ENCODE peak calls at places on chromosomes 7 and 10, in four cellular contexts. T is Panc1, E is HCT116, K is HepG2. Q is an unnamed sample.

GRCh38 chr7:141076377-141076776 is 2.5 kb downstream of the TMEM178B start:
- DNase-seq in E (no peak), T (no peak), K (no peak), Q (no peak)

GRCh38 chr10:103580011-103580410 is 86.5 kb downstream of the NEURL1 start:
- DNase-seq in E (no peak), K (no peak), T (no peak), Q (peak)

GRCh38 chr10:113922787-113923570 is 68.5 kb downstream of the NHLRC2 start:
- DNase-seq in E (no peak), T (no peak), K (no peak), Q (no peak)

GRCh38 chr7:154928136-154929005 is 74.6 kb downstream of the PAXIP1 start:
- DNase-seq in K (peak), T (peak), E (peak), Q (peak)

GRCh38 chr10:30155401-30155800 is 96.0 kb upstream of the JCAD start:
- DNase-seq in K (no peak), E (no peak), T (no peak), Q (no peak)

GRCh38 chr10:30738416-30738815 is 108.9 kb upstream of the LYZL2 start:
- DNase-seq in K (no peak), T (no peak), E (no peak), Q (no peak)

GRCh38 chr7:35967366-35968139 is 166.7 kb downstream of the SEPTIN7 start:
- DNase-seq in K (no peak), T (no peak), E (no peak), Q (no peak)

GRCh38 chr7:143318661-143319060 is 2.8 kb downstream of the CLCN1 start:
- DNase-seq in E (no peak), K (peak), T (no peak), Q (no peak)

GRCh38 chr7:149245744-149246143 is 6.3 kb downstream of the ZNF212 start:
- DNase-seq in T (no peak), K (no peak), E (no peak), Q (no peak)

GRCh38 chr10:132746801-132747625 is 38.9 kb downstream of the NKX6-2 start:
- DNase-seq in E (no peak), T (no peak), K (no peak), Q (no peak)

GRCh38 chr7:91247497-91247896 is 16.7 kb upstream of the FZD1 start:
- DNase-seq in K (no peak), E (no peak), T (no peak), Q (no peak)

GRCh38 chr10:131818510-131819234 is 82.1 kb upstream of the PPP2R2D start:
- DNase-seq in T (no peak), K (no peak), E (no peak), Q (no peak)

GRCh38 chr7:74480861-74481417 is 27.2 kb downstream of the GTF2IRD1 start:
- DNase-seq in E (no peak), K (no peak), T (no peak), Q (no peak)

GRCh38 chr10:26807532-26807931 is 53.2 kb downstream of the ABI1 start:
- DNase-seq in T (no peak), E (no peak), K (no peak), Q (no peak)

GRCh38 chr10:86346794-86347665 is 19.6 kb downstream of the GRID1 start:
- DNase-seq in K (no peak), T (no peak), E (no peak), Q (no peak)

GRCh38 chr7:24169077-24169624 is 114.8 kb upstream of the NPY start:
- DNase-seq in E (no peak), K (no peak), T (no peak), Q (no peak)

GRCh38 chr10:71713135-71714040 is 6.2 kb downstream of the C10orf105 start:
- DNase-seq in T (no peak), E (no peak), K (no peak), Q (no peak)

GRCh38 chr10:71396084-71396713 is 521 bp upstream of the CDH23 start:
- DNase-seq in K (no peak), T (no peak), E (no peak), Q (peak)

GRCh38 chr7:1566687-1567081 is 3.1 kb downstream of the PSMG3 start:
- DNase-seq in E (no peak), K (no peak), T (no peak), Q (no peak)
- TF ChIP-seq TCF7L2 in E (no peak), K (no peak), T (no peak), Q (no peak)

DNA sequence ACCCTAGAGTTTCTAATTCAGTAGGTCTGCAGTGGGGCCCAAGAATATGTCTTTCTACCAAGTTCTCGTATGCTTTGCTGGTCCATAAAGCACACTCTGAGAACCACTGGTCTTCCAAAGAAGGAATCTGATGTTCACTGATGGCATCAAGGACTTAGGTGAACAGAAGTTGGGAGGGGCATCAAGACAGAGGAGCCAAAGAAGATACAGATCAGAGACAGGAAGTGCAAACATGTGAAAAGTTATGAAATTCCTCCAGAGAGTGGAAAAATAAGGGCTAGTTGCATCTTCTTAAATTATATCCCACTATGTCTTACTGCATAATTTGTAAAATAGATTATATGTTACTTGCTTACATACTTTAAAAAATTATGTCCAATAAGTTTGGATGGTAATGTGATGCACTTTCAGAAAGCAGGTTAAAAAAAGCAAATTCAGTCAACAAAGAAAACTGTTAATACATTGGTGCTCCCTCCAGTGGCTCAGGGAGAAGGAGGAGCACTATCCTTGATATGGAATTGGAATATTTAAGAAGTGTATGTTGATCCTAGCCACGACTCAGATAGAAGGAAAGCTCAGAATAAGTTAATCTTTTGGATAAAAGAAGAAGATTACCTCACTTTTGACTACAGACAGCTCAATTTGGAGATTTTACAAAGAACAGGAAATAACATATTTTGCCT is 35.8 kb downstream of the CREB3L2 start:
- DNase-seq in T (no peak), E (no peak), K (no peak), Q (no peak)
- TF ChIP-seq TCF7L2 in T (no peak), E (no peak), K (no peak), Q (no peak)

GRCh38 chr7:2409745-2410414 is 6.5 kb downstream of the CHST12 start:
- DNase-seq in K (no peak), T (no peak), E (no peak), Q (no peak)
- TF ChIP-seq TCF7L2 in K (no peak), T (no peak), E (no peak), Q (no peak)

GRCh38 chr10:13439771-13440708 is 88.8 kb downstream of the BEND7 start:
- DNase-seq in E (no peak), T (no peak), K (peak), Q (peak)
- TF ChIP-seq TCF7L2 in E (no peak), T (no peak), K (no peak), Q (no peak)

GRCh38 chr7:117188949-117189348 is 133.9 kb downstream of the WNT2 start:
- DNase-seq in T (no peak), K (no peak), E (no peak), Q (no peak)
- TF ChIP-seq TCF7L2 in T (no peak), K (no peak), E (no peak), Q (no peak)

GRCh38 chr7:40805361-40805760 is 670.6 kb downstream of the SUGCT start:
- DNase-seq in T (no peak), E (no peak), K (no peak), Q (no peak)
- TF ChIP-seq TCF7L2 in T (no peak), E (no peak), K (no peak), Q (no peak)

DNA sequence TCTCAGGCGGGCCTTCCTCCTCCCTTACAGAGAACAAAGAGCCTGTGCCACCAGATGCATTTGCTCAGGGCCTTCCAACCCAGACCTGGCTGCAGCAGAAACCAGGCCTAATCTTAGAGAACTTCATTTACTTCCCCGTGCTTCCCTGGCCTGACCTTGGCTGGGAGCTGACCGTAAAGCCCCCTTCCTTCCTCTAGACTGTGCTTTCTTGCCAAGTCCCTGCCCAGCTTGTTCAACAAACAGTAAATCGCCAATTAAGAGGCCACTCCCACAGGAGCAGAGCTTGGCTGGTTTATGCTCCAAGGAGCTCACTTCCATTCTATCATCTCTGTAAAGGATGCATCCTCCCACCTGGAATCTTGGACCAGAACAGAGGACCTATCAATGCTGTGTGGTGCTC is 110.9 kb downstream of the COL13A1 start:
- DNase-seq in E (no peak), T (no peak), K (no peak), Q (no peak)
- TF ChIP-seq TCF7L2 in E (no peak), T (no peak), K (no peak), Q (no peak)

DNA sequence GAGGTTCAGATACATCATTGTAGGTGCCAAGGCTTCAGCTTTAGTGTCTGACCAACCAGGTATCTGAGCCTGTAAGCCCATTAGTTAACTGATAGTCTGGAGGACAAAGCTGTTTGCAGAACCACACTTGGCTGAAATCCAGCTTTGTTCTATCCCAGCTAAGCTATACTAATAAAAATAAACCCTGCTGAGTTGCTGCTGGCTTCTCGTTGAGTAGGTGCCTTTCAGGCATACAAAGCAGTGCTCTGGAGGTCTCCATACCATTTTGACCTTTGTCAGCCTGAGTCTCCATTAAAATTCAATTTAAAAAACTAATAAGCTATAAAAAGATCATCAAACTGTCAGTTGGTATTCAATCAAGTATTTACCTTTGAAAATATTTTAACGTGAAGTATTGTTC is 22.0 kb downstream of the CDCA7L start:
- DNase-seq in K (no peak), E (no peak), T (no peak), Q (no peak)
- TF ChIP-seq TCF7L2 in K (no peak), E (no peak), T (no peak), Q (no peak)

GRCh38 chr10:521844-522243 is 167.6 kb downstream of the DIP2C start:
- DNase-seq in K (no peak), T (no peak), E (no peak), Q (no peak)
- TF ChIP-seq TCF7L2 in K (no peak), T (no peak), E (no peak), Q (no peak)